ENCODE peak calls at places on chromosome 14, in four cellular contexts. C, M, R and Z are unnamed samples.

GRCh38 chr14:100345711-100346110 is 22.6 kb downstream of the SLC25A47 start:
- DNase-seq in C (no peak), M (no peak), R (no peak), Z (no peak)

GRCh38 chr14:45698462-45699134 is 445.6 kb upstream of the MIS18BP1 start:
- DNase-seq in C (no peak), M (no peak), R (no peak), Z (no peak)

GRCh38 chr14:77849711-77850110 is 49.8 kb downstream of the ADCK1 start:
- DNase-seq in C (no peak), M (no peak), R (no peak), Z (no peak)

GRCh38 chr14:78232666-78233065 is 62.5 kb downstream of the NRXN3 start:
- DNase-seq in C (no peak), M (no peak), R (no peak), Z (no peak)

GRCh38 chr14:64209428-64210165 is 84.6 kb downstream of the ESR2 start:
- DNase-seq in C (no peak), M (no peak), R (no peak), Z (no peak)

GRCh38 chr14:45867046-45867894 is 614.3 kb upstream of the MIS18BP1 start:
- DNase-seq in C (no peak), M (no peak), R (no peak), Z (no peak)

GRCh38 chr14:105399441-105399775 is 1.1 kb downstream of the TEX22 start:
- DNase-seq in C (no peak), M (no peak), R (no peak), Z (no peak)

GRCh38 chr14:69010632-69011031 is 31.5 kb upstream of the ACTN1 start:
- DNase-seq in C (no peak), M (peak; percentile 31), R (no peak), Z (no peak)

GRCh38 chr14:58109761-58110160 is 42.3 kb downstream of the ARMH4 start:
- DNase-seq in C (no peak), M (no peak), R (no peak), Z (no peak)

GRCh38 chr14:38627163-38627562 is 371.3 kb upstream of the CLEC14A start:
- DNase-seq in C (no peak), M (no peak), R (no peak), Z (no peak)

GRCh38 chr14:60311417-60311816 is 62.4 kb downstream of the PPM1A start:
- DNase-seq in C (no peak), M (no peak), R (no peak), Z (peak; percentile 35)
- TF ChIP-seq NR3C1 in C (no peak), M (no peak), R (no peak), Z (no peak)

GRCh38 chr14:61699092-61699491 is 3.8 kb downstream of the HIF1A start:
- DNase-seq in C (no peak), M (no peak), R (no peak), Z (no peak)

GRCh38 chr14:61695695-61696527 is 598 bp downstream of the HIF1A start:
- DNase-seq in C (peak; percentile 66), M (peak; percentile 71), R (peak; percentile 45), Z (peak; percentile 42)

GRCh38 chr14:61694830-61695694 is at the start of gene HIF1A:
- DNase-seq in C (peak; percentile 97), M (peak; percentile 98), R (peak; percentile 93), Z (peak; percentile 96)

GRCh38 chr14:61698216-61698980 is 3.1 kb downstream of the HIF1A start:
- DNase-seq in C (no peak), M (no peak), R (no peak), Z (peak; percentile 46)

DNA sequence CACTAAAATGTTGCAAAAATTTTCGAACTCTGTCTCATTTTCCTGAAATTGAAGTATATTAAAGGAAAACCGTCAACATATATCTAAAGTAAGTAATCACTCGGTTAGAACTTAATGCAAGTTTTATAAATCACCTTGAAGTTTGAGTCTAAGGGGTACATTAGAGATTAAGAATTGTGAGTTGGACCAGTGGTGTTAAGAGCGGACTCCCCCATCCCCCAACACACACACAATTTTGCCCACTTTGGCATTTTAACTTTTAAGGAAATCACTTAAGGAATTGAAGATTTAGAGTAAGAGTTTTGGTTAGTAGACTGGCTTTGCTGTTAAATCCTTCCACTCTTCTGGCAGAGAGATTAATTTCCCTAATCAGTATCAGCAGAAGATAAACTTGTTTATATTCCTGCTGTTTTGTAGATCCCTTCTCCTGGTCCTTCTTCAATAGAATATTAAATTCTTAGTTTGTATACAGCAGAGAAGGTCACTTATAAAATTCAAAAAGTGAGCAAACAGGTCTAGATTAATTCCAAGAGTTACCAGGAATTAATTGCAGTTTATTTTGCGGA is 1.5 kb downstream of the HIF1A start:
- DNase-seq in C (no peak), M (no peak), R (no peak), Z (no peak)
- TF ChIP-seq NR3C1 in C (no peak), M (no peak), R (no peak), Z (no peak)

GRCh38 chr14:96081767-96082400 is 42.7 kb downstream of the C14orf132 start:
- DNase-seq in C (no peak), M (no peak), R (no peak), Z (no peak)

GRCh38 chr14:96082420-96083300 is 43.5 kb downstream of the C14orf132 start:
- DNase-seq in C (no peak), M (no peak), R (no peak), Z (no peak)

GRCh38 chr14:96079066-96079465 is 39.9 kb downstream of the C14orf132 start:
- DNase-seq in C (no peak), M (no peak), R (no peak), Z (no peak)

GRCh38 chr14:96080571-96080970 is 41.4 kb downstream of the C14orf132 start:
- DNase-seq in C (no peak), M (no peak), R (no peak), Z (no peak)

DNA sequence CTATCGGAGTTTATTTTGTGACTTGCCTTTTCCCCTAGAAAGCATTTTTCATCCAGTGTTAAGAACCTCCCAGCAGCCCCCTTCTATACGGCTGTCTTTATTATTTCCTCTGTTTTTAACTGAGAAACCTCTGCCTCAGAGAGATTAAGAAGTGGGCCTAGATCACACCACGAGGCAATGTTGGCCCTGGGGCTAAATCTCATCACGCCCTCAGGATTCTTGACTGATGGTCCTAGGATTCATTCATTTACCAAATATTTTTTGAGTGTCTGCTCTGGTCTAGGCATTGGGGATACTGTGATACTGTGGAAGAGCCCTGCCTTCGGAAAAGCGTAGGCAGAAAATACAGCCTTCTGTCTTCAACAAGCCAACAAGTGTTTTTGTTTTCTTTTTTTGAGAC is 42.1 kb downstream of the C14orf132 start:
- DNase-seq in C (no peak), M (no peak), R (no peak), Z (no peak)
- TF ChIP-seq NR3C1 in C (no peak), M (no peak), R (no peak), Z (no peak)

DNA sequence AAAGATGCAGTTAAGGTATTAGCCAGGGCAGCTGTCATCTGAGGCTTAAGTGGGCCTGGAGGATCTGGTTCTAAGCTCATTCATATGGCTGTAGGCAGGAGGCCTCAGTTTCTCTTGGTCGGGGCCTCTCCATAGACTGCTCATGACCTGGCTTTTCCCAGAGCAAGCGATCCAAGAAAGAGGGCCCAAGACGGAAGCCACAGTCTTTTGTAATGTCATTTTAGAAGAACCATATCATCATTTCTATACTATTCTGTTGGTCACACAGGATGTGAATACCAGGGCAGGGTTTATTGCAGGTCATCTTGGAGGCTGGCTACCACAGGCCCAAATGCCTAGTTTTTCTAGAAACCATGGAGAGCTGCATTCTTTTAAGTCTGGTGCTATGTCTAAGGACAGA is 47.7 kb downstream of the GNG2 start:
- DNase-seq in C (no peak), M (no peak), R (no peak), Z (no peak)
- TF ChIP-seq NR3C1 in C (no peak), M (no peak), R (no peak), Z (no peak)

DNA sequence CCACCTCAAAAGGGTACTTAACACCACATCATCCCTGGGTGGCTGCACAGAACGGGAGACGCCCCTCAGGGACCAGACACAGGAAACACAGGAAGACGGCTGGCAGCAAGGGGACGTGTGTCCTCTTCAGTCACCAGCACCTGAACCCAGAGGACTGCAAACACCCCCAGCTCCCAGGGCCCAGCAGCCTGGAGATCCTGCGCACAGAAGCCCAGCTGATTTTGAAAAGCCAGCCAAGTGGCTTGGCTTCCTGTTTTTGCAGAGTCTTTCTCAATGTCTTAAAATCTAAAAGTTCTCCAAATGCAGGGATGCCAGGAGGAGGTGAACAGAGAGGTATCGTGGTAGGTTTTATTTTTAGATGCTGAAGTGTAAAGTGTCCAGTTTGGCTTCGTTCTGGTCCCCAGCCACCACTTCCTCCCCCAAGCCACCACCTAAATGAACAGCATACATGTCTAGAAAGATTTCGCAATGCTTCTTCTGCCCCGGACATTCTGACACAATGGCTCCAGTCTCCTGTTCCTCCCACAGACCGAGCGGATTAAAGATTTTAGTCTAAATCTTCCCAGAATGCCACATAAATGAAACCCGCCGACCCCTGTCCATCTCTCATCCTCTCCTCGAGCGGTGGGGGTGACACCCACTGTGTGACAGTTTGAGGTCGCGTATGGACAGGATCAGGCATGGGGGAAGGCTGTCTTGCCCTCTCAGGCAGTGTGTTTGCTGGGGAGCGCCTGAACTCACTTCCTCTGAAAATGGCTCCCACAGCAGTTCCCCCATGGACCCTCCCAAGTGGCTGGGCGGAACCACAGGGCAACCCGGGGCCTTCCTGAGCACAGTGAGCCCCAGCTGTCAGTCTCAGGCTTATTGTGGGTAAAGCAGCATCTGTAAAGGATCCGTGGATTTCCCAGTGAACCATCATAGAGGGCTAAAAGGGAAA is 41.6 kb downstream of the ITPK1 start:
- DNase-seq in C (no peak), M (no peak), R (peak; percentile 62), Z (no peak)
- TF ChIP-seq NR3C1 in C (no peak), M (no peak), R (no peak), Z (no peak)